ENCODE peak calls at places on chromosomes 4 and X, in eight cellular contexts. Y is kidney, C is hepatocyte, X is upper lobe of right lung, G is ELF-1, P is globus pallidus, E is brain microvascular endothelial cell, O is COR-L47. F is an unnamed sample.

GRCh38 chr4:10371869-10372471 is 85.3 kb downstream of the ZNF518B start:
- DNase-seq in X (no peak), E (peak), Y (no peak), G (peak), O (no peak), C (peak), P (no peak), F (peak)

GRCh38 chrX:107537815-107538214 is 88.4 kb downstream of the FRMPD3 start:
- DNase-seq in P (no peak), O (peak), X (no peak), E (peak), G (peak), Y (no peak), C (peak), F (peak)

GRCh38 chr4:51851937-51852290 is 9.0 kb downstream of the DCUN1D4 start:
- DNase-seq in O (no peak), P (no peak), G (no peak), X (no peak), C (no peak), E (no peak), Y (no peak), F (no peak)

GRCh38 chr4:25424539-25425228 is 47.6 kb downstream of the ANAPC4 start:
- DNase-seq in P (no peak), G (no peak), C (no peak), X (peak), E (no peak), Y (no peak), O (no peak), F (no peak)

GRCh38 chr4:158722291-158722916 is 792 bp downstream of the PPID start:
- DNase-seq in E (peak), C (peak), Y (no peak), O (peak), X (no peak), G (peak), P (peak), F (peak)

GRCh38 chr4:93828830-93829530 is 427 bp downstream of the ATOH1 start:
- DNase-seq in X (no peak), G (no peak), C (peak), O (peak), Y (peak), P (no peak), E (no peak), F (peak)

GRCh38 chr4:88599298-88599697 is 7.0 kb downstream of the HERC3 start:
- DNase-seq in Y (no peak), P (no peak), O (no peak), C (no peak), X (no peak), G (no peak), E (peak), F (no peak)

GRCh38 chr4:30429813-30430466 is 290.2 kb upstream of the PCDH7 start:
- DNase-seq in X (no peak), O (no peak), E (peak), P (peak), C (peak), G (no peak), Y (no peak), F (no peak)

GRCh38 chrX:23008431-23009099 is 8.8 kb downstream of the DDX53 start:
- DNase-seq in E (peak), C (peak), P (peak), G (peak), X (no peak), O (peak), Y (no peak), F (no peak)

GRCh38 chrX:104270212-104270611 is 15.5 kb upstream of the ESX1 start:
- DNase-seq in C (no peak), O (no peak), G (peak), E (no peak), P (no peak), X (no peak), Y (no peak), F (no peak)

GRCh38 chrX:79174949-79175644 is 30.6 kb downstream of the GPR174 start:
- DNase-seq in O (no peak), C (no peak), X (no peak), G (no peak), E (no peak), Y (no peak), P (no peak), F (no peak)

GRCh38 chrX:47661539-47661938 is 2.6 kb upstream of the UXT start:
- DNase-seq in G (no peak), C (no peak), Y (no peak), P (no peak), E (no peak), O (no peak), X (no peak), F (no peak)

GRCh38 chrX:19554786-19555185 is 39.5 kb upstream of the MAP3K15 start:
- DNase-seq in X (no peak), E (peak), P (no peak), O (no peak), G (no peak), Y (no peak), C (no peak), F (no peak)

GRCh38 chrX:103396660-103397059 is 20.3 kb downstream of the BEX3 start:
- DNase-seq in Y (no peak), E (no peak), X (no peak), O (no peak), C (no peak), G (no peak), P (no peak), F (no peak)

GRCh38 chr4:119615068-119615744 is 13.4 kb downstream of the PDE5A start:
- DNase-seq in Y (no peak), E (no peak), C (no peak), P (no peak), O (no peak), G (no peak), X (no peak), F (no peak)

GRCh38 chr4:128287159-128287870 is at the start of gene PGRMC2:
- DNase-seq in C (peak), O (peak), Y (peak), X (no peak), G (peak), P (no peak), E (peak), F (peak)

GRCh38 chrX:35711281-35711680 is 86.9 kb upstream of the MAGEB16 start:
- DNase-seq in E (peak), P (no peak), O (no peak), X (no peak), C (no peak), G (no peak), Y (no peak), F (no peak)

GRCh38 chr4:103718993-103719319 is 829 bp downstream of the TACR3 start:
- DNase-seq in X (no peak), G (no peak), C (peak), E (no peak), P (no peak), Y (peak), O (no peak), F (no peak)

GRCh38 chr4:100742045-100742444 is 224.2 kb upstream of the EMCN start:
- DNase-seq in X (no peak), O (no peak), G (no peak), E (peak), C (no peak), Y (no peak), P (no peak), F (no peak)

GRCh38 chr4:122456228-122457106 is at the start of gene IL2:
- DNase-seq in O (no peak), E (no peak), C (no peak), P (no peak), X (no peak), G (no peak), Y (no peak), F (no peak)